ENCODE peak calls at places on chromosomes 16 and 17, in six cellular contexts. K is H4; S is NCI-H1092; J is GM04503; D is left ventricle myocardium superior; Y is stimulated activated CD4-positive, alpha-beta T cell treated with anti-CD3 and anti-CD28 coated beads, Interleukin-12 subunit alpha, Interleukin-12 subunit beta, amount 100 ng/mL, for 4 hours. Z is an unnamed sample.

GRCh38 chr17:39928868-39929651 is 1.5 kb downstream of the LRRC3C start:
- DNase-seq in S (no peak), J (peak; percentile 92), K (peak; percentile 35), D (no peak), Y (no peak), Z (no peak)

GRCh38 chr17:76345377-76345945 is 8.3 kb downstream of the PRPSAP1 start:
- DNase-seq in Y (no peak), K (no peak), S (no peak), J (no peak), D (no peak), Z (no peak)

GRCh38 chr16:29743475-29743826 is 2.3 kb downstream of the C16orf54 start:
- DNase-seq in D (no peak), K (no peak), Y (no peak), J (no peak), S (no peak), Z (peak; percentile 28)

GRCh38 chr17:48961516-48962233 is 6.7 kb downstream of the GIP start:
- DNase-seq in K (peak; percentile 58), Y (no peak), S (no peak), D (no peak), J (peak; percentile 17), Z (no peak)

GRCh38 chr17:8745586-8746500 is 1.2 kb upstream of the CCDC42 start:
- DNase-seq in J (no peak), K (no peak), S (no peak), Y (peak; percentile 81), D (peak; percentile 85), Z (peak; percentile 78)

GRCh38 chr17:61463068-61463980 is 11.1 kb downstream of the TBX4 start:
- DNase-seq in K (no peak), J (no peak), D (no peak), S (no peak), Y (no peak), Z (no peak)

GRCh38 chr17:38815576-38816193 is 9.4 kb downstream of the CWC25 start:
- DNase-seq in S (no peak), J (no peak), Y (no peak), D (no peak), K (peak; percentile 36), Z (no peak)

GRCh38 chr16:85522842-85523601 is 90.1 kb upstream of the GSE1 start:
- DNase-seq in Y (no peak), K (peak; percentile 89), S (peak; percentile 70), D (no peak), J (peak; percentile 11), Z (peak; percentile 33)

GRCh38 chr17:16872836-16873653 is 98.9 kb downstream of the TNFRSF13B start:
- DNase-seq in S (no peak), J (no peak), D (peak; percentile 37), K (peak; percentile 32), Y (peak; percentile 10), Z (peak; percentile 51)

GRCh38 chr17:35022536-35023063 is 40.9 kb downstream of the RFFL start:
- DNase-seq in J (peak; percentile 45), D (peak; percentile 73), S (peak; percentile 84), Y (peak; percentile 64), K (peak; percentile 43), Z (peak; percentile 80)

GRCh38 chr17:11990363-11990983 is 6.8 kb downstream of the ZNF18 start:
- DNase-seq in D (no peak), K (no peak), Y (no peak), S (no peak), J (no peak), Z (peak; percentile 41)

GRCh38 chr17:79981090-79981489 is 54.6 kb downstream of the TBC1D16 start:
- DNase-seq in D (no peak), Y (no peak), J (no peak), K (no peak), S (no peak), Z (no peak)

GRCh38 chr17:38871247-38871991 is 1.6 kb downstream of the LASP1 start:
- DNase-seq in D (peak; percentile 54), S (no peak), J (no peak), K (peak; percentile 82), Y (peak; percentile 65), Z (peak; percentile 88)

GRCh38 chr16:46765050-46765449 is 16.9 kb upstream of the MYLK3 start:
- DNase-seq in J (no peak), Y (no peak), K (peak; percentile 81), S (no peak), D (no peak), Z (no peak)

GRCh38 chr17:42982266-42982665 is 1.9 kb downstream of the RUNDC1 start:
- DNase-seq in Y (no peak), J (no peak), D (no peak), S (no peak), K (no peak), Z (no peak)

GRCh38 chr16:85259115-85259830 is 147.0 kb upstream of the CIBAR2 start:
- DNase-seq in D (no peak), K (no peak), S (no peak), Y (no peak), J (no peak), Z (no peak)

GRCh38 chr17:76142044-76143041 is 1.3 kb upstream of the FOXJ1 start:
- DNase-seq in D (no peak), K (no peak), J (no peak), Y (no peak), S (no peak), Z (no peak)

GRCh38 chr17:64024781-64025731 is 4.6 kb upstream of the ICAM2 start:
- DNase-seq in J (no peak), D (no peak), K (no peak), Y (peak; percentile 22), S (no peak), Z (no peak)

GRCh38 chr16:79598341-79599181 is 2.0 kb downstream of the MAF start:
- DNase-seq in Y (peak; percentile 37), J (no peak), K (peak; percentile 79), S (peak; percentile 78), D (peak; percentile 72), Z (peak; percentile 54)

GRCh38 chr16:81495321-81496234 is 51.0 kb downstream of the CMIP start:
- DNase-seq in Y (no peak), J (no peak), K (no peak), D (peak; percentile 70), S (no peak), Z (peak; percentile 59)

GRCh38 chr17:7748098-7748775 is 30.7 kb downstream of the DNAH2 start:
- DNase-seq in Y (no peak), D (no peak), K (no peak), S (no peak), J (no peak), Z (no peak)

GRCh38 chr17:36750316-36750885 is 149.0 kb downstream of the MRM1 start:
- DNase-seq in K (no peak), J (no peak), D (no peak), S (no peak), Y (no peak), Z (no peak)

GRCh38 chr16:15435216-15435864 is 952 bp downstream of the BMERB1 start:
- DNase-seq in K (no peak), Y (no peak), D (no peak), J (no peak), S (no peak), Z (no peak)

GRCh38 chr16:31333686-31334649 is 21.0 kb upstream of the ITGAX start:
- DNase-seq in K (peak; percentile 16), J (peak; percentile 6), D (no peak), S (no peak), Y (no peak), Z (no peak)

GRCh38 chr16:88782454-88783390 is 2.3 kb downstream of the PIEZO1 start:
- DNase-seq in J (no peak), S (no peak), K (no peak), Y (peak; percentile 75), D (no peak), Z (peak; percentile 58)

GRCh38 chr17:76432712-76433336 is 20.1 kb downstream of the UBE2O start:
- DNase-seq in K (no peak), S (no peak), Y (no peak), D (no peak), J (no peak), Z (no peak)

GRCh38 chr16:30185141-30185682 is 1.8 kb downstream of the CORO1A start:
- DNase-seq in J (no peak), D (peak; percentile 33), K (no peak), S (no peak), Y (peak; percentile 29), Z (peak; percentile 30)

Z was measured in mucosa of descending colon.